ENCODE peak calls at places on chromosome 11, in four cellular contexts. One of them, this sample, is unnamed.

GRCh38 chr11:69183613-69184012 is 27.9 kb downstream of the SMIM38 start:
- DNase-seq in Calu3: no peak
- DNase-seq in cardiac muscle cell: no peak
- DNase-seq in foreskin fibroblast: no peak
- DNase-seq in this sample: no peak

GRCh38 chr11:63670738-63671321 is 346 bp downstream of the ATL3 start:
- DNase-seq in cardiac muscle cell: peak
- DNase-seq in Calu3: peak
- DNase-seq in foreskin fibroblast: peak
- DNase-seq in this sample: no peak

GRCh38 chr11:60363542-60364525 is 14.5 kb upstream of the MS4A7 start:
- DNase-seq in foreskin fibroblast: peak
- DNase-seq in cardiac muscle cell: peak
- DNase-seq in Calu3: peak
- DNase-seq in this sample: peak

GRCh38 chr11:85628771-85629341 is 463 bp downstream of the TMEM126B start:
- DNase-seq in foreskin fibroblast: peak
- DNase-seq in Calu3: no peak
- DNase-seq in cardiac muscle cell: no peak
- DNase-seq in this sample: no peak

GRCh38 chr11:69040581-69041260 is 8.0 kb upstream of the TPCN2 start:
- DNase-seq in foreskin fibroblast: peak
- DNase-seq in cardiac muscle cell: peak
- DNase-seq in Calu3: no peak
- DNase-seq in this sample: peak

GRCh38 chr11:67307545-67308001 is 4.2 kb downstream of the SSH3 start:
- DNase-seq in Calu3: no peak
- DNase-seq in foreskin fibroblast: no peak
- DNase-seq in cardiac muscle cell: no peak
- DNase-seq in this sample: no peak

GRCh38 chr11:1198766-1199688 is 23.8 kb upstream of the MUC5B start:
- DNase-seq in cardiac muscle cell: no peak
- DNase-seq in foreskin fibroblast: no peak
- DNase-seq in Calu3: no peak
- DNase-seq in this sample: no peak

GRCh38 chr11:116420030-116420429 is 352.8 kb downstream of the BUD13 start:
- DNase-seq in Calu3: no peak
- DNase-seq in foreskin fibroblast: no peak
- DNase-seq in cardiac muscle cell: peak
- DNase-seq in this sample: no peak

GRCh38 chr11:31959711-31960110 is 131.2 kb upstream of the RCN1 start:
- DNase-seq in cardiac muscle cell: no peak
- DNase-seq in Calu3: no peak
- DNase-seq in foreskin fibroblast: no peak
- DNase-seq in this sample: no peak

GRCh38 chr11:32331098-32331497 is 104.2 kb downstream of the WT1 start:
- DNase-seq in cardiac muscle cell: peak
- DNase-seq in foreskin fibroblast: no peak
- DNase-seq in Calu3: no peak
- DNase-seq in this sample: no peak

GRCh38 chr11:26276798-26277424 is 55.0 kb upstream of the ANO3 start:
- DNase-seq in cardiac muscle cell: peak
- DNase-seq in foreskin fibroblast: peak
- DNase-seq in Calu3: peak
- DNase-seq in this sample: peak

GRCh38 chr11:130872961-130873360 is 43.3 kb downstream of the SNX19 start:
- DNase-seq in foreskin fibroblast: peak
- DNase-seq in Calu3: no peak
- DNase-seq in cardiac muscle cell: peak
- DNase-seq in this sample: peak

GRCh38 chr11:66337103-66337899 is 1.1 kb upstream of the RIN1 start:
- DNase-seq in cardiac muscle cell: no peak
- DNase-seq in foreskin fibroblast: no peak
- DNase-seq in Calu3: no peak
- DNase-seq in this sample: no peak

GRCh38 chr11:83979593-83979992 is 693.4 kb upstream of the CCDC90B start:
- DNase-seq in Calu3: no peak
- DNase-seq in cardiac muscle cell: no peak
- DNase-seq in foreskin fibroblast: no peak
- DNase-seq in this sample: no peak

GRCh38 chr11:15968461-15969130 is 387.8 kb downstream of the SOX6 start:
- DNase-seq in cardiac muscle cell: peak
- DNase-seq in Calu3: no peak
- DNase-seq in foreskin fibroblast: no peak
- DNase-seq in this sample: no peak

GRCh38 chr11:8259316-8259995 is 4.2 kb downstream of the LMO1 start:
- DNase-seq in cardiac muscle cell: no peak
- DNase-seq in Calu3: no peak
- DNase-seq in foreskin fibroblast: no peak
- DNase-seq in this sample: no peak

GRCh38 chr11:82874646-82875523 is 25.3 kb downstream of the PRCP start:
- DNase-seq in foreskin fibroblast: no peak
- DNase-seq in Calu3: no peak
- DNase-seq in cardiac muscle cell: no peak
- DNase-seq in this sample: no peak

GRCh38 chr11:74849525-74850391 is 99.1 kb downstream of the XRRA1 start:
- DNase-seq in cardiac muscle cell: peak
- DNase-seq in foreskin fibroblast: peak
- DNase-seq in Calu3: no peak
- DNase-seq in this sample: peak

GRCh38 chr11:87397250-87397649 is 359.5 kb downstream of the TMEM135 start:
- DNase-seq in foreskin fibroblast: no peak
- DNase-seq in Calu3: no peak
- DNase-seq in cardiac muscle cell: no peak
- DNase-seq in this sample: no peak

GRCh38 chr11:65459552-65459951 is 37.0 kb downstream of the NEAT1 start:
- DNase-seq in foreskin fibroblast: no peak
- DNase-seq in Calu3: no peak
- DNase-seq in cardiac muscle cell: no peak
- DNase-seq in this sample: no peak

GRCh38 chr11:94895451-94895850 is 77.9 kb downstream of the CWC15 start:
- DNase-seq in foreskin fibroblast: peak
- DNase-seq in Calu3: no peak
- DNase-seq in cardiac muscle cell: peak
- DNase-seq in this sample: no peak

GRCh38 chr11:64447717-64448598 is 89.0 kb downstream of the RPS6KA4 start:
- DNase-seq in Calu3: no peak
- DNase-seq in cardiac muscle cell: peak
- DNase-seq in foreskin fibroblast: peak
- DNase-seq in this sample: no peak

GRCh38 chr11:46845740-46846509 is at the start of gene CKAP5:
- DNase-seq in cardiac muscle cell: peak
- DNase-seq in foreskin fibroblast: peak
- DNase-seq in Calu3: peak
- DNase-seq in this sample: peak

GRCh38 chr11:72519220-72519881 is 85.0 kb upstream of the CLPB start:
- DNase-seq in cardiac muscle cell: no peak
- DNase-seq in foreskin fibroblast: no peak
- DNase-seq in Calu3: no peak
- DNase-seq in this sample: no peak

GRCh38 chr11:19683862-19684491 is 28.7 kb upstream of the NAV2 start:
- DNase-seq in Calu3: no peak
- DNase-seq in cardiac muscle cell: no peak
- DNase-seq in foreskin fibroblast: no peak
- DNase-seq in this sample: no peak
- TF ChIP-seq CTCF in Calu3: no peak
- TF ChIP-seq CTCF in cardiac muscle cell: no peak
- TF ChIP-seq CTCF in foreskin fibroblast: no peak
- TF ChIP-seq CTCF in this sample: no peak

DNA sequence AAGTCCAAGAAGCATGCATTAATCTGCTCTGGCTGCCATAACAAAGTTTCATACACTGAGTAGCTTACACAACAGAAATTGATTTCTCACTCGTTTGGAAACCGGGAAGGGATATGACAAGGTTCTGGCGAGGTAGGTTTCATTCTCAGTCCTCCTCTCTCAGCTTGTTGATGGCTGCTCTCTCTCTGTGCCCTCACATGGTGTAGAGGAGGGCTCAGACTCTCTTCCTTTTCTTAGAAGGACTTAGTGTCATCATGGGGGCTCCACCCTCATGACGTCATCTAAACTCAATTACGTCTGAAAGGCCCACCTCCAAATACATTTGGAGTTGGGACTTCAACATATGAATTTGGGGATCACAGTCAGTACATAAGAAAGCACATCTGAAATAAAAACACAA is 18.6 kb downstream of the GLYATL1 start:
- DNase-seq in foreskin fibroblast: no peak
- DNase-seq in Calu3: no peak
- DNase-seq in cardiac muscle cell: no peak
- DNase-seq in this sample: no peak
- TF ChIP-seq CTCF in foreskin fibroblast: no peak
- TF ChIP-seq CTCF in Calu3: no peak
- TF ChIP-seq CTCF in cardiac muscle cell: no peak
- TF ChIP-seq CTCF in this sample: no peak

GRCh38 chr11:93633835-93634234 is 27.6 kb upstream of the CEP295 start:
- DNase-seq in foreskin fibroblast: no peak
- DNase-seq in Calu3: no peak
- DNase-seq in cardiac muscle cell: no peak
- DNase-seq in this sample: no peak

GRCh38 chr11:93642416-93642815 is 19.1 kb upstream of the CEP295 start:
- DNase-seq in foreskin fibroblast: no peak
- DNase-seq in cardiac muscle cell: no peak
- DNase-seq in Calu3: no peak
- DNase-seq in this sample: no peak

DNA sequence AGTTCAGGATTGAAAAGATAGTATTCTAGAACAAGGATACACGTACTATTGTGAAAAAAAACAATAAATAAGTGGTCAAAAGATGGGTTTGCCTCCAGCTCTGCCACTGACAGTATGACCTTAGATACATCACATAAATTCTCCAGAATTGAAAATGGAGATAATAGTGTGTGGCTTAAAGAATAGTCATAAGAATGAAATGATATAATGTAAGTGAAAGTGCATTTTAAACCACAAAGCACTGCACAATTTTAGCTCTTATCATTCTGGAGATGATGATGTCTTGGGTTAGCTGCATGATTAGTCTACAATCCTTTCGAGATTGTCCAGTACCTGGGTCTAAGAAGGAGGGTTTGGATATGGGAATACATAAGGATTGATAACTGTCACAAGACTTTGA is 21.9 kb upstream of the CEP295 start:
- DNase-seq in foreskin fibroblast: no peak
- DNase-seq in cardiac muscle cell: no peak
- DNase-seq in Calu3: no peak
- DNase-seq in this sample: no peak
- TF ChIP-seq CTCF in foreskin fibroblast: no peak
- TF ChIP-seq CTCF in cardiac muscle cell: no peak
- TF ChIP-seq CTCF in Calu3: no peak
- TF ChIP-seq CTCF in this sample: no peak

DNA sequence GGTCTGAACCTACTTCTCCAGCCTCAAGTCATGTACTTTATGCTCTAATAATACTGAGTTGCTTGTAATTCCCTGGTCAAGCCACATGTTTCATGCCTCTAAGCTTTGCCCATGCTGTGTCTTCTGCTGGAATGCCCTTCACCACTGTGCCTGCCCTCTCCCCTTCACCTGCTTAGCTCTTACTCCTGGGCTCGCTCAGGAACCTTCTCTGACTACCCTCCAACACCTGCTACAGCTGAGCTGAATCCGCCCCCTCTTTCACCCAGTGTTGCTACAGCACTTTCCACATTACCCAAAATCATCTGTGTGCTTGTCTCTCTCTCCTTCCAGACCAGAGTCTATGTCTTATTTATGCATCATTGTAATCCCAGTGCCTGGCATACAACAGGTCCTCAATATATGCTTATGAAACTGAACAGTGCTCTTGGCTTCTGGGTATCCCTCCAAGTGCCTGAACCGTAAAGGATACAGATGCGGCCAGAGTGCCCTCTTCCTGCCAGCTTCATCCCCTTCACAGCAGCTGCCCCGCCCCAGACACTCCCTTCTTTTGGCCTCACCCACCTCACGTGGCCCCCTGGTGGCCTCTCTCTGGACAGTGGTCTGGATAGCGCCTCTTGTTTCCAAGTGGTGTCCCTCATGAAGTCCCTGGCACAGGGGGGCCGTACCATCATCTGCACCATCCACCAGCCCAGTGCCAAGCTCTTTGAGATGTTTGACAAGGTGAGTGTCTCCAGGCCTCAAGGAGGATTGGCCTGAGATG is 7.1 kb downstream of the ABCG4 start:
- DNase-seq in cardiac muscle cell: no peak
- DNase-seq in Calu3: peak
- DNase-seq in foreskin fibroblast: no peak
- DNase-seq in this sample: no peak
- TF ChIP-seq CTCF in cardiac muscle cell: peak
- TF ChIP-seq CTCF in Calu3: no peak
- TF ChIP-seq CTCF in foreskin fibroblast: peak
- TF ChIP-seq CTCF in this sample: peak

This sample was measured in AG09319.